ENCODE peak calls at places on chromosomes 2 and 18, in eight cellular contexts. B is small intestine, F is endothelial cell, A is GM12865, U is A549, I is substantia nigra, X is stromal cell of bone marrow, M is RWPE1. H is an unnamed sample.

GRCh38 chr2:125397535-125398251 is 1258.3 kb upstream of the GYPC start:
- DNase-seq in M (no peak), X (no peak), A (peak; percentile 94), B (no peak), U (no peak), F (no peak), I (no peak), H (no peak)

GRCh38 chr2:128084757-128085156 is 6.2 kb upstream of the UGGT1 start:
- DNase-seq in I (no peak), U (no peak), X (no peak), B (no peak), M (no peak), F (no peak), A (no peak), H (no peak)

GRCh38 chr2:62501059-62501458 is 4.9 kb downstream of the TMEM17 start:
- DNase-seq in U (no peak), B (peak; percentile 55), M (no peak), F (no peak), I (no peak), X (no peak), A (no peak), H (no peak)

GRCh38 chr2:53970095-53970897 is 497 bp downstream of the PSME4 start:
- DNase-seq in I (peak; percentile 45), F (peak; percentile 29), B (peak; percentile 47), X (no peak), U (peak; percentile 35), M (peak; percentile 31), A (peak; percentile 55), H (peak; percentile 70)

GRCh38 chr2:7612969-7613368 is 695.8 kb downstream of the RNF144A start:
- DNase-seq in F (no peak), U (no peak), M (peak; percentile 8), B (no peak), A (no peak), X (no peak), I (no peak), H (no peak)

GRCh38 chr2:172087780-172088244 is 2.5 kb downstream of the DLX1 start:
- DNase-seq in F (no peak), U (no peak), I (no peak), X (no peak), B (no peak), M (no peak), A (no peak), H (no peak)

GRCh38 chr2:74849228-74849892 is 15.4 kb downstream of the HK2 start:
- DNase-seq in X (no peak), B (peak; percentile 38), U (no peak), A (peak; percentile 83), F (no peak), I (no peak), M (peak; percentile 26), H (peak; percentile 92)

GRCh38 chr18:77140439-77141109 is 8.0 kb upstream of the MBP start:
- DNase-seq in X (no peak), F (no peak), I (no peak), U (no peak), A (no peak), M (no peak), B (no peak), H (no peak)

GRCh38 chr18:44181951-44182350 is 498.7 kb upstream of the SETBP1 start:
- DNase-seq in I (no peak), M (no peak), U (no peak), A (no peak), B (no peak), X (no peak), F (no peak), H (no peak)

GRCh38 chr18:67232406-67232805 is 284.1 kb downstream of the DSEL start:
- DNase-seq in I (no peak), U (no peak), A (no peak), M (peak; percentile 9), B (no peak), F (no peak), X (peak; percentile 44), H (no peak)

GRCh38 chr2:171923206-171923605 is 945 bp downstream of the HAT1 start:
- DNase-seq in U (no peak), B (peak; percentile 6), F (no peak), I (no peak), A (no peak), X (peak; percentile 7), M (no peak), H (peak; percentile 55)

GRCh38 chr18:28086530-28087172 is 90.3 kb downstream of the CDH2 start:
- DNase-seq in M (no peak), I (peak; percentile 29), A (no peak), F (no peak), U (no peak), B (no peak), X (peak; percentile 65), H (no peak)

GRCh38 chr2:100197643-100198153 is 55.3 kb upstream of the AFF3 start:
- DNase-seq in U (no peak), B (peak; percentile 41), I (peak; percentile 11), X (peak; percentile 21), M (no peak), A (no peak), F (peak; percentile 56), H (no peak)

GRCh38 chr18:13379930-13380665 is 161.5 kb downstream of the LDLRAD4 start:
- DNase-seq in M (no peak), A (no peak), I (no peak), U (no peak), F (no peak), X (no peak), B (no peak), H (no peak)

GRCh38 chr2:59333007-59333406 is 1091.9 kb upstream of the FANCL start:
- DNase-seq in X (no peak), M (no peak), A (no peak), U (no peak), F (no peak), B (no peak), I (no peak), H (no peak)

GRCh38 chr2:233047667-233048066 is 12.5 kb upstream of the INPP5D start:
- DNase-seq in F (no peak), X (no peak), B (no peak), U (no peak), I (no peak), M (no peak), A (no peak), H (no peak)

GRCh38 chr18:9530226-9531009 is 55.1 kb downstream of the RALBP1 start:
- DNase-seq in I (no peak), A (no peak), M (no peak), X (no peak), F (no peak), B (no peak), U (no peak), H (peak; percentile 62)

GRCh38 chr18:12091742-12092141 is 1.9 kb upstream of the ANKRD62 start:
- DNase-seq in B (no peak), M (no peak), I (no peak), F (no peak), A (no peak), U (no peak), X (no peak), H (no peak)

GRCh38 chr2:240889601-240890560 is 6.1 kb downstream of the MAB21L4 start:
- DNase-seq in M (no peak), A (no peak), B (peak; percentile 75), X (no peak), U (no peak), I (no peak), F (no peak), H (no peak)

GRCh38 chr2:230927711-230928341 is 2.8 kb upstream of the GPR55 start:
- DNase-seq in U (no peak), B (no peak), F (no peak), A (no peak), I (no peak), M (no peak), X (no peak), H (no peak)

GRCh38 chr2:159897720-159898119 is 99.7 kb upstream of the CD302 start:
- DNase-seq in F (no peak), U (no peak), B (no peak), I (no peak), M (no peak), X (no peak), A (no peak), H (no peak)

GRCh38 chr2:190052307-190052706 is 10.2 kb downstream of the MSTN start:
- DNase-seq in U (no peak), A (no peak), B (no peak), M (peak; percentile 35), F (no peak), X (no peak), I (no peak), H (no peak)

GRCh38 chr2:12416600-12416999 is 300.1 kb upstream of the TRIB2 start:
- DNase-seq in B (peak; percentile 36), F (peak; percentile 15), A (peak; percentile 68), M (no peak), U (no peak), X (no peak), I (no peak), H (peak; percentile 68)

GRCh38 chr2:2845267-2845666 is 514.2 kb upstream of the MYT1L start:
- DNase-seq in I (no peak), F (no peak), B (no peak), M (no peak), U (no peak), A (no peak), X (no peak), H (no peak)

GRCh38 chr2:126219081-126219480 is 436.9 kb upstream of the GYPC start:
- DNase-seq in A (no peak), B (no peak), M (no peak), X (no peak), F (no peak), U (no peak), I (no peak), H (no peak)

GRCh38 chr18:4854664-4855063 is 342.4 kb downstream of the AKAIN1 start:
- DNase-seq in F (no peak), X (no peak), U (no peak), I (no peak), B (no peak), M (no peak), A (no peak), H (no peak)

GRCh38 chr18:24413148-24413547 is 13.3 kb upstream of the IMPACT start:
- DNase-seq in U (no peak), I (peak; percentile 26), M (no peak), A (no peak), B (no peak), X (no peak), F (peak; percentile 36), H (no peak)

GRCh38 chr2:55112229-55113016 is 62.2 kb upstream of the RTN4 start:
- DNase-seq in U (no peak), M (no peak), X (peak; percentile 87), A (no peak), I (peak; percentile 83), F (no peak), B (no peak), H (peak; percentile 93)

GRCh38 chr2:230520875-230521155 is 104.8 kb downstream of the SP100 start:
- DNase-seq in X (peak; percentile 45), M (peak; percentile 44), U (peak; percentile 4), F (no peak), B (no peak), A (no peak), I (no peak), H (no peak)

GRCh38 chr18:74766233-74766632 is 168.6 kb downstream of the ZNF407 start:
- DNase-seq in M (no peak), I (no peak), U (no peak), A (no peak), B (no peak), F (no peak), X (no peak), H (no peak)

GRCh38 chr18:74902170-74902465 is 304.4 kb downstream of the ZNF407 start:
- DNase-seq in I (no peak), A (no peak), B (no peak), F (no peak), X (no peak), M (no peak), U (no peak), H (no peak)

GRCh38 chr2:176565641-176566323 is 296.5 kb downstream of the MTX2 start:
- DNase-seq in M (no peak), B (no peak), U (no peak), F (no peak), X (no peak), A (no peak), I (no peak), H (no peak)

GRCh38 chr2:119158563-119159347 is at the start of gene C1QL2:
- DNase-seq in I (peak; percentile 6), B (no peak), X (no peak), M (no peak), A (no peak), F (peak; percentile 37), U (no peak), H (no peak)

GRCh38 chr2:45755585-45756330 is 104.3 kb downstream of the PRKCE start:
- DNase-seq in I (no peak), A (no peak), F (no peak), U (no peak), B (no peak), X (peak; percentile 48), M (no peak), H (no peak)

H was measured in NB4.